ENCODE peak calls at places on chromosome 20, in ten cellular contexts. Z, G, H, V, P, O, T, M, Q and U are unnamed samples.

GRCh38 chr20:23002276-23002675 is 32.8 kb upstream of the SSTR4 start:
- DNase-seq in T (no peak), P (no peak), V (no peak), M (no peak), G (no peak), H (no peak), Z (no peak), Q (no peak), O (no peak), U (no peak)

GRCh38 chr20:16445482-16445881 is 127.8 kb downstream of the KIF16B start:
- DNase-seq in P (no peak), Z (no peak), G (no peak), T (no peak), M (no peak), V (no peak), Q (no peak), O (no peak), H (no peak), U (no peak)

GRCh38 chr20:32482251-32483220 is 102.6 kb downstream of the NOL4L start:
- DNase-seq in P (no peak), G (peak; percentile 63), M (no peak), Z (no peak), Q (no peak), O (no peak), V (peak; percentile 41), H (peak; percentile 21), T (peak; percentile 55), U (no peak)

GRCh38 chr20:15446373-15446772 is 1109.0 kb upstream of the FLRT3 start:
- DNase-seq in T (no peak), M (peak; percentile 66), P (no peak), V (no peak), O (no peak), H (no peak), Q (no peak), G (no peak), Z (no peak), U (no peak)

GRCh38 chr20:62136283-62137091 is 6.7 kb downstream of the PSMA7 start:
- DNase-seq in G (peak; percentile 57), P (peak; percentile 61), T (peak; percentile 77), O (peak; percentile 70), H (peak; percentile 81), Z (no peak), M (no peak), Q (peak; percentile 74), V (peak; percentile 84), U (no peak)

GRCh38 chr20:1676650-1677049 is 19.1 kb upstream of the SIRPG start:
- DNase-seq in T (no peak), Z (no peak), Q (no peak), M (no peak), G (no peak), P (no peak), V (no peak), H (no peak), O (no peak), U (no peak)

GRCh38 chr20:48008850-48009535 is 223.7 kb upstream of the SULF2 start:
- DNase-seq in P (no peak), H (peak; percentile 73), G (no peak), M (no peak), V (no peak), Z (no peak), Q (no peak), O (peak; percentile 33), T (no peak), U (peak; percentile 25)

GRCh38 chr20:31713312-31714049 is 9.2 kb downstream of the BCL2L1 start:
- DNase-seq in H (peak; percentile 92), G (peak; percentile 89), V (no peak), T (peak; percentile 56), Q (no peak), P (peak; percentile 75), Z (no peak), M (no peak), O (peak; percentile 90), U (peak; percentile 68)

GRCh38 chr20:18633411-18633810 is 45.6 kb downstream of the DTD1 start:
- DNase-seq in H (no peak), Q (no peak), G (no peak), O (no peak), P (no peak), T (no peak), Z (no peak), V (no peak), M (no peak), U (no peak)

GRCh38 chr20:18632196-18632789 is 44.4 kb downstream of the DTD1 start:
- DNase-seq in Z (no peak), M (peak; percentile 11), G (peak; percentile 56), Q (peak; percentile 74), O (peak; percentile 61), H (peak; percentile 75), T (peak; percentile 73), P (peak; percentile 17), V (peak; percentile 74), U (peak; percentile 32)

GRCh38 chr20:18625907-18626655 is 38.2 kb downstream of the DTD1 start:
- DNase-seq in V (no peak), H (no peak), T (no peak), Z (no peak), P (no peak), Q (no peak), M (no peak), G (no peak), O (no peak), U (no peak)

GRCh38 chr20:18624948-18625347 is 37.1 kb downstream of the DTD1 start:
- DNase-seq in T (no peak), Z (no peak), M (no peak), G (no peak), P (no peak), O (no peak), V (no peak), H (no peak), Q (no peak), U (no peak)

DNA sequence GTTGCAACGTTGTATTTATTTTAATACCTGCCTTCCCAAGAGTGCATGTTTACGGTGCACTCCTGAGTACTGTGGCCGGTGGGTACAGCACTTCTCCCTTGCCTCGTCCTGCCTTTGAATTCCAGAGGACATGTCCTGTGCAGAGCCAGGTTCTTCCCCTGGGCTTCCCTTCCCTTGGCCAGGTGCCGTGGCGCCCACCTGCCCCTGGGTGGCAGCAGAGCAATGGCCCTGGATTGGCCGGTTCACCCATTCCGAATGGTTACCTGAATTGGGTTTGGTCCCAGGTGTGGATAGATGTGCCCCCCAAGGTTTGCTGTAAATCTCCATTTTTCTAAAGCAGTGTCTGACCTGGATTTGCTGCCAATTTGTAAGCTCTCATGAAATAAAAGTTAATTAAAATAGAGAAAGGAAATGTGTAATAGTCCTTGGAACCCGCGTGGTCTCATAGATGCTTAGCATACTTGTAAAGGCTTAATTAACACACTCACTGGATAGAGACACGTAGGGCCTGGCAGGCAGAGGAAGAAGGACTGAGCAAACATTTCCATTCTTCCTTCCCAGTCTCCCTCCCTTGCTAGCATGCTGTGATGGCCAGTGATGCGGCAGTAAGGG is 40.6 kb downstream of the DTD1 start:
- DNase-seq in O (no peak), H (no peak), P (no peak), T (peak; percentile 44), Q (peak; percentile 23), Z (no peak), V (peak; percentile 13), G (no peak), M (no peak), U (no peak)
- TF ChIP-seq CTCF in O (peak; percentile 57), H (peak; percentile 60), P (peak; percentile 23), T (no peak), Q (peak; percentile 66), Z (peak; percentile 85), V (peak; percentile 36), G (peak; percentile 33), M (peak; percentile 84), U (peak; percentile 45)

DNA sequence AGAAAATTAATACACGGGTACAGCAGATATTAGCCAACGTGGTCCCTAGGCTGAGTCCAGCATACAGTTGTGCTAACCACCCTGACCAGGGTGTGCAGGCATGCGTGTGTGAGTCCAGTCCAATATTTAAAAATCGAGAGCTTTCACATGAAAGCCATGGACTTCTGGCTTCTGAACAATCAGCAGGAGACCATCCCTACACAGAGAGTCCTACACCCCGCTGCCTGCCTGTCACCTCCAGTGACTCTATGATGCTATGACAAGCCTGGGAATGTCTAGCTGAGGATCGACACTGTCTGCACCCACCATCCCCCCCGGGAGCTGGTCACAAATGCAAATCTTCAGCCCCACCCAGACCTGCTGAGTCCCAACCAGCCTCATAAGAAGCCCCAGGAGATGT is 7.9 kb downstream of the ACSS1 start:
- DNase-seq in H (no peak), Q (no peak), T (peak; percentile 14), P (peak; percentile 3), V (no peak), G (no peak), M (no peak), Z (no peak), O (no peak), U (no peak)
- TF ChIP-seq CTCF in H (no peak), Q (no peak), T (no peak), P (no peak), V (no peak), G (no peak), M (no peak), Z (no peak), O (no peak), U (no peak)

DNA sequence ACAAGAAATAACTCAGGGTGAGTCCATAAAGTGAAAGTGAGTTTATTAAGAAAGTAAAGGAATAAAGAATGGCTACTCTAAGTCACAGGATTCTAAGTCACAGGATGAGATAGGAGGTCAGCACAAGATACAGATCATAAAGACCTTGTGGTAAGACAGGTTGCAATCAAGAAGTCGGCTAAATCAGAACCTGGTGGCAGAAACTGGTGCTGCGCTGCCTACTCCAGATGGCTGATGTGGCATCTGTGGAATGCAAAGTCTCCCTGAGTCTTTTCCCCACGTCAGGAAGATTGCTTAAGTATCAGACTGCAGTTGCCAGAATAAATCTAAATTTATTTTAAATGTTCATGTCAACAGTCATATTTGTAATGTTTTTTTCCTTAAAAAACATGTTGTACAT is 10.7 kb upstream of the KCNK15 start:
- DNase-seq in H (peak; percentile 85), G (no peak), V (no peak), Q (no peak), T (no peak), M (no peak), P (no peak), Z (no peak), O (peak; percentile 79), U (peak; percentile 48)
- TF ChIP-seq CTCF in H (peak; percentile 18), G (no peak), V (no peak), Q (no peak), T (no peak), M (no peak), P (no peak), Z (peak; percentile 41), O (peak; percentile 36), U (peak; percentile 23)

GRCh38 chr20:3167738-3168078 is 5.6 kb downstream of the LZTS3 start:
- DNase-seq in Z (no peak), V (no peak), T (no peak), H (no peak), P (no peak), G (no peak), O (no peak), Q (no peak), M (no peak), U (no peak)

GRCh38 chr20:3166913-3167342 is 6.4 kb downstream of the LZTS3 start:
- DNase-seq in V (no peak), H (no peak), T (no peak), O (no peak), Z (no peak), G (no peak), M (no peak), P (no peak), Q (no peak), U (no peak)

GRCh38 chr20:3168829-3169590 is 4.3 kb downstream of the LZTS3 start:
- DNase-seq in H (no peak), O (no peak), P (no peak), G (no peak), T (no peak), V (no peak), Q (no peak), Z (no peak), M (no peak), U (no peak)

GRCh38 chr20:3166338-3166912 is 6.8 kb upstream of the FASTKD5 start:
- DNase-seq in Q (no peak), O (no peak), G (no peak), V (no peak), Z (no peak), T (no peak), H (no peak), P (no peak), M (no peak), U (no peak)

DNA sequence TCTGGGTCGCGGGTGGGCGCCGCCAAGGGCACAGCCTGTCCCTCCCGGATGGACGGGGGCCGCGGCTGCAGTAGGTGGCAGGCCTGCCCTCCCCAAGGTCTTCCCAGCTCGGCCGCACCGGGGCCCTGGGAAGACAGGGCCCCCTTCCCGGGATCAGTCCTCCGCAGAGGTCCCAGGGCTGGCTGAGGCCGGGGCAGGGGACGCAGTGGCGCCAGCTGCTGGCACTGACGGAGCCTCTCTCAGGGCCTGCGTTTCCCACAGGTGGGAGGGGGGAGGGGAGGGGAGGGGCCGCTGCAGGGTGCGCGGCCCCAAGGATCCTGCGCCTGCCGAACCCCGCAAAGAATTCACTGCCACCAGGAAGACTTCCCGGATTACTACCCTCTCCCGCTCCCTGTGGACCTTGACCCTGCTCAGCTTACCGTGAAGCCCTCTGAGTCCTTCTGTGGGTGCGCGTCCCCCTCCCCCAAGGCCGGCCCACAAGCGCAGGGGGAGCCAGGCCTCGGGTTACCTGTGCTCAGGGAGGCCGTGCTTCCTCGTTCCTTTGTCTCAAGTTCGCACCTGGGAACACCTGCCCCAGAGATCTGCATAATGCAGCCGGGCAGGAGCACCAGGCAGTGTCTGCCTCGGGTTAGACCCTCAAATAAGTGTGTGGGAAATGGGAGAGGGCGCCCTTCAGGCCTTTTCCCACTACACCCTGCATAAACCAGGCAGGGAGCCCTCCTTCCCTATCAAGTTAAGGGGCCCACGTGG is 5.1 kb downstream of the LZTS3 start:
- DNase-seq in G (no peak), Z (no peak), V (no peak), T (peak; percentile 78), P (no peak), M (no peak), H (no peak), Q (no peak), O (no peak), U (no peak)
- TF ChIP-seq CTCF in G (no peak), Z (no peak), V (no peak), T (no peak), P (no peak), M (peak; percentile 31), H (no peak), Q (no peak), O (no peak), U (no peak)